ENCODE peak calls at places on chromosome 5, in seven cellular contexts. B is H9, G is mesenchymal stem cell, U is mesendoderm, H is neuronal stem cell, J is trophoblast cell, W is H1. M is an unnamed sample.

GRCh38 chr5:116076496-116076895 is 8.3 kb upstream of the COMMD10 start:
- DNase-seq in B (no peak), G (no peak), U (no peak), H (no peak), J (no peak), W (no peak), M (no peak)

GRCh38 chr5:1484416-1485319 is 39.1 kb downstream of the LPCAT1 start:
- DNase-seq in B (no peak), G (no peak), U (no peak), H (no peak), J (peak), W (no peak), M (no peak)

GRCh38 chr5:137370511-137371071 is 128.5 kb downstream of the SPOCK1 start:
- DNase-seq in B (no peak), G (no peak), U (no peak), H (no peak), J (peak), W (no peak), M (no peak)

GRCh38 chr5:104172976-104173375 is 610.4 kb upstream of the NUDT12 start:
- DNase-seq in B (no peak), G (no peak), U (no peak), H (no peak), J (no peak), W (no peak), M (no peak)

GRCh38 chr5:132962429-132962928 is 955 bp downstream of the AFF4 start:
- DNase-seq in B (no peak), G (peak), U (peak), H (peak), J (no peak), W (no peak), M (peak)

GRCh38 chr5:55338810-55339243 is 31.0 kb downstream of the MTREX start:
- DNase-seq in B (no peak), G (no peak), U (no peak), H (no peak), J (no peak), W (no peak), M (no peak)

GRCh38 chr5:111075520-111075919 is 4.0 kb downstream of the TSLP start:
- DNase-seq in B (no peak), G (peak), U (peak), H (no peak), J (no peak), W (no peak), M (peak)

GRCh38 chr5:38780950-38781349 is 64.9 kb upstream of the OSMR start:
- DNase-seq in B (no peak), G (peak), U (no peak), H (no peak), J (no peak), W (no peak), M (peak)

GRCh38 chr5:143030349-143030748 is 260.2 kb downstream of the ARHGAP26 start:
- DNase-seq in B (no peak), G (no peak), U (no peak), H (no peak), J (no peak), W (no peak), M (no peak)

GRCh38 chr5:139376364-139376763 is 6.7 kb downstream of the SLC23A1 start:
- DNase-seq in B (no peak), G (no peak), U (no peak), H (no peak), J (no peak), W (no peak), M (no peak)

GRCh38 chr5:141567513-141568117 is 51.2 kb downstream of the DIAPH1 start:
- DNase-seq in B (no peak), G (peak), U (peak), H (no peak), J (no peak), W (no peak), M (peak)
- H2BK5ac ChIP-seq in B (no peak), G (no peak), U (no peak), H (no peak), J (no peak), W (no peak), M (no peak)

DNA sequence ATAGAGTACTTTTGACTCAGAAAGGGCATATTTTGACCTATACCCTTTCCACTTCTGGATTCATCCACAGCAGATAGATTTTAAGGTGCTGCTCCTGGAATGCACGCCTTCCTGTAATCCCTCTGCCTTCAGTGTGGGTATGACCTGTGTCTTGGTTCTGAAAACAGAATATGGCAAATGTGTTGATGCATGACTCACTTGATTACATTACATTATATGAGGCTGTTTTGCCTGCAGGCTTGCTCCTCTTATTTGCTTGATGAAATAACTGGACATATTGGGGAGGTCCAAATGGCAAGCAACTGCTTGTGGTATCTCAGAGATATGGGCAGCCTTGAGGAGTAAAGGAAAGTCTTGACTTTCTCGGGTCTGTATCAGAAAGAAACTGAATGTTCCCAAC is 468.6 kb downstream of the CDH18 start:
- DNase-seq in B (no peak), G (no peak), U (no peak), H (no peak), J (no peak), W (no peak), M (no peak)
- H2BK5ac ChIP-seq in B (no peak), G (no peak), U (no peak), H (no peak), J (no peak), W (no peak), M (no peak)

GRCh38 chr5:96903300-96903699 is 27.0 kb downstream of the ERAP2 start:
- DNase-seq in B (no peak), G (no peak), U (no peak), H (no peak), J (no peak), W (no peak), M (peak)
- H2BK5ac ChIP-seq in B (no peak), G (no peak), U (no peak), H (no peak), J (no peak), W (no peak), M (peak)

GRCh38 chr5:145957388-145957787 is 21.0 kb downstream of the SH3RF2 start:
- DNase-seq in B (no peak), G (no peak), U (no peak), H (no peak), J (no peak), W (no peak), M (no peak)

GRCh38 chr5:145962001-145962400 is 25.6 kb downstream of the SH3RF2 start:
- DNase-seq in B (no peak), G (no peak), U (peak), H (no peak), J (no peak), W (no peak), M (no peak)

GRCh38 chr5:145958463-145958862 is 22.1 kb downstream of the SH3RF2 start:
- DNase-seq in B (no peak), G (no peak), U (no peak), H (no peak), J (no peak), W (no peak), M (no peak)

GRCh38 chr5:145960848-145961600 is 24.6 kb downstream of the SH3RF2 start:
- DNase-seq in B (no peak), G (no peak), U (no peak), H (no peak), J (peak), W (no peak), M (peak)

DNA sequence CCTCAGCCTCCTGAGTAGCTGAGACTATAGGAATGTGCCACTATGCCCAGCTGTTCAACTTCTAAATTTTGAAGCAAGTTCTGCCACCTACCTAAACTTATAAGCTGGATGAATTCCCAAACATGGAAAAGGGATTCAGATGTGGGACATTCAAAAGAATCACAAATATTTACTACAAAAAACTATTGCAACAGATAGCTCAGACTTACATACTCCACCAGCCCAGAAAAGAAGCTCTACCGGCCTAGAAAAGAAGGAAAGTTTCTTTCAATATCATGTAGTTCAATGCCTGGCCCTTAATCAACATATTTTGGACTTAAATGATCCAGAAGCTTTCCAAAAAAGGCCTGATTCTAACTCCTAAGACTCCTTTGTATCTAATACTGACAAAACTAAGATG is 23.8 kb downstream of the SH3RF2 start:
- DNase-seq in B (no peak), G (no peak), U (no peak), H (no peak), J (no peak), W (no peak), M (no peak)
- H2BK5ac ChIP-seq in B (no peak), G (no peak), U (no peak), H (no peak), J (no peak), W (no peak), M (no peak)

DNA sequence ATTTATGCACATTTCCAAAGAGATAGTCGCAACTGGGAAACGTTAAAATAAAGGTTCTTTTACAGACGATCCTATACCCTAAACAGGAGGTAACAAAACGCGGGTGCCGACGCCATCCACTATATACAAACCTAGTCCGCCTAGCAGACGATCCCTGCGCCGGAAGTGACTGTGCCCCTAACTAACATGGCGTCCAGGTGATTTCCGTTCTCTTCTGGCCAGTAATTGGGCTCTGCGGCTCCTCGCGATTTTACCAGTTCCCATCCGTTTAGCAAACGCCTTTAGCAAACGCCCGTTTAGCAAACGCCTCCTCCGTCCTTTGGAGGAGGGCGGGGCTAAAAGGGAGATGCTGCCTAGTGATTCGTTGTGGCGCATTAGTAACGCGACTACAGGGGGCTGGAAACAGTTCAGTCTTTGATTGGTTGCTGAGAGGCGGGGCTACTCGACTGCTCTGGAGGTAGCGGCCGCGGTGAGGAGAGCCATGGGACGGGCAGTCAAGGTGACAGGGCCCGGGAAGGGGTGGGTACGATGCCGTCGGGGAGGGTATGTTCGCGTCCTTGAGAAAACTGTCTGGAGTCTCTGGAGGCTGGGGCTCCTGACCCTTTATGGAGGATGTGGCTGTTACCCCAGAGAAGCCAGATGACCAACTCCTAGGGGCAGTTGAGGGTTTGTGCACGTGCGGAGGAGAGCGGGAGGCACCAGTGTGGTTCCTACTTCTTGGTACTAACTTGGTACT is at the start of gene LYRM7:
- DNase-seq in B (peak), G (peak), U (peak), H (peak), J (peak), W (peak), M (peak)
- H2BK5ac ChIP-seq in B (no peak), G (no peak), U (no peak), H (no peak), J (no peak), W (no peak), M (peak)

DNA sequence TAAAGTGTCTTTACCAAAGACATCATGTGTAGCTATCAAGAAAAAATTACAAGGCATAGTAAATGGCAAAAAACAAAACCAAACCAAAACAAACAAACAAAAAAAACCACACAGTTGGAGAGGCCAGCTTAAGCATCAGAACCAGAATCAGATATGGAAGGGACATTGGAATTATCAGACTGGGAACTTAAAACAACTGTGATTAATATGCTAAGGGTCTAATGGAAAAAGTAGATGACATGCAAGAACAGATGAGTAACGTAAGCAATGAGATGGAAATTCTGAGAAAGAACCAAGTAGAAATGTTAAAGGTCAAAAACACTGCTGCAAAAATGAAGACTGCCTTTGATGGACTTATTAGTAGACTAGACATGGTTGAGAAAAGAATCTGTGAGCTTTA is 75.9 kb downstream of the FBXO38 start:
- DNase-seq in B (no peak), G (peak), U (no peak), H (no peak), J (no peak), W (no peak), M (no peak)
- H2BK5ac ChIP-seq in B (no peak), G (no peak), U (no peak), H (no peak), J (no peak), W (no peak), M (no peak)

DNA sequence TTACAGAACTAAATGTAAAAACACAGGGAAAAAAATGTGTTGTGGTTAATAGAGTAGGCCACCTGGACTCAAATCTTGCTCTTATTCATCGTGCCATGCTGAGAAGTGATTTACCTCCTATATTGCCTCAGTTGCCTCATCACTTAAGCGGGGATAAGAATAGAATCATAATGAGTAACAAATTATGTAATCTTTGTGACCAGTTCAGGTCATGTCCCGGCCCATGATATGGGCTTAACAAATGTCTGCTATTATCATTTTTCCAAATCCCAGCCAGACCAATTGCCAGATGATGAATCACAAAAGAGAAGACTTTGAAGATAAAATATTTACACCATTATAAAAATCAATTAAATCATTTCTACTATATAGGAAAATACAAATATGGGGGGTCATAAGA is 89.8 kb downstream of the CDH6 start:
- DNase-seq in B (no peak), G (no peak), U (no peak), H (no peak), J (no peak), W (no peak), M (peak)
- H2BK5ac ChIP-seq in B (no peak), G (no peak), U (no peak), H (no peak), J (no peak), W (no peak), M (no peak)

DNA sequence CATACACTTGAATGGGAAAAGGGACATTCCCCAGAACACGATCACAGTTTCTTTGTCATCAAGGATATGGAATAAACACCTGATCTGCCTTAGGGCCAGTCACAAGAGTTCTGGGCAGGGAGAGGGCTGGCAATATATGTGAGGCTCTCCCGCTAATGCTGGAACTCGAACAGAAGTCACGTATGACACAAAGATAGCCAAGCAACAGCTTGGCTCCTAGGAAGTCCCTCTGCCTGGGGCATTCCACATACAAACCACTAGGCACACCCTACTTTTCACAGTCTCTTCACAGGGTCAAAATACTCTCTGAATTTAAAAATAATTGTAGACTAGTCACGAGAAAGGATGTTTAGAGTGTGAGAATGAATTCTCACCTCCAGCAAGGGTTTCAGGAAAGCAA is 137.9 kb upstream of the GRAMD2B start:
- DNase-seq in B (no peak), G (no peak), U (no peak), H (no peak), J (no peak), W (no peak), M (no peak)
- H2BK5ac ChIP-seq in B (no peak), G (no peak), U (no peak), H (no peak), J (no peak), W (no peak), M (no peak)

GRCh38 chr5:7902201-7902600 is 33.3 kb downstream of the MTRR start:
- DNase-seq in B (no peak), G (no peak), U (no peak), H (no peak), J (no peak), W (no peak), M (no peak)
- H2BK5ac ChIP-seq in B (no peak), G (no peak), U (no peak), H (no peak), J (no peak), W (no peak), M (no peak)

GRCh38 chr5:107321906-107322305 is 348.8 kb downstream of the EFNA5 start:
- DNase-seq in B (no peak), G (no peak), U (no peak), H (no peak), J (no peak), W (no peak), M (no peak)
- H2BK5ac ChIP-seq in B (no peak), G (no peak), U (no peak), H (no peak), J (no peak), W (no peak), M (no peak)

M was measured in IMR-90.